ENCODE peak calls at places on chromosomes 11 and 22, in nine cellular contexts. One of them, this sample, is unnamed.

GRCh38 chr11:123164732-123165450 is 30.2 kb downstream of the CLMP start:
- DNase-seq in glomerular endothelial cell: no peak
- DNase-seq in activated B cell treated with CpG ODN at 0.5 μM for 24 hours: no peak
- DNase-seq in activated CD4-positive, alpha-beta T cell treated with anti-CD3 and anti-CD28 coated beads, Interleukin-2, amount 10 ng/mL, durations not matched to agents 7 days and 5 days: no peak
- DNase-seq in activated T-cell treated with anti-CD3 and anti-CD28 coated beads, Interleukin-2, amount 50 U/mL, for 72 hours: no peak
- DNase-seq in amygdala: no peak
- DNase-seq in NCI-H1105 treated with DMSO at 0.1 percent for 48 hours: no peak
- DNase-seq in right cardiac atrium: no peak
- DNase-seq in Caco-2: no peak
- DNase-seq in this sample: no peak

GRCh38 chr11:72951193-72951592 is 137.0 kb downstream of the ATG16L2 start:
- DNase-seq in amygdala: no peak
- DNase-seq in activated T-cell treated with anti-CD3 and anti-CD28 coated beads, Interleukin-2, amount 50 U/mL, for 72 hours: no peak
- DNase-seq in NCI-H1105 treated with DMSO at 0.1 percent for 48 hours: no peak
- DNase-seq in activated CD4-positive, alpha-beta T cell treated with anti-CD3 and anti-CD28 coated beads, Interleukin-2, amount 10 ng/mL, durations not matched to agents 7 days and 5 days: no peak
- DNase-seq in right cardiac atrium: no peak
- DNase-seq in activated B cell treated with CpG ODN at 0.5 μM for 24 hours: no peak
- DNase-seq in Caco-2: no peak
- DNase-seq in glomerular endothelial cell: no peak
- DNase-seq in this sample: no peak

GRCh38 chr22:31871475-31871874 is 72.9 kb upstream of the YWHAH start:
- DNase-seq in NCI-H1105 treated with DMSO at 0.1 percent for 48 hours: no peak
- DNase-seq in glomerular endothelial cell: no peak
- DNase-seq in activated T-cell treated with anti-CD3 and anti-CD28 coated beads, Interleukin-2, amount 50 U/mL, for 72 hours: no peak
- DNase-seq in activated CD4-positive, alpha-beta T cell treated with anti-CD3 and anti-CD28 coated beads, Interleukin-2, amount 10 ng/mL, durations not matched to agents 7 days and 5 days: no peak
- DNase-seq in amygdala: no peak
- DNase-seq in activated B cell treated with CpG ODN at 0.5 μM for 24 hours: no peak
- DNase-seq in right cardiac atrium: no peak
- DNase-seq in Caco-2: no peak
- DNase-seq in this sample: no peak

GRCh38 chr22:32206774-32207758 is 2.2 kb upstream of the RFPL2 start:
- DNase-seq in activated B cell treated with CpG ODN at 0.5 μM for 24 hours: no peak
- DNase-seq in right cardiac atrium: no peak
- DNase-seq in glomerular endothelial cell: no peak
- DNase-seq in Caco-2: peak; percentile 41
- DNase-seq in activated T-cell treated with anti-CD3 and anti-CD28 coated beads, Interleukin-2, amount 50 U/mL, for 72 hours: peak; percentile 32
- DNase-seq in NCI-H1105 treated with DMSO at 0.1 percent for 48 hours: peak; percentile 9
- DNase-seq in amygdala: no peak
- DNase-seq in activated CD4-positive, alpha-beta T cell treated with anti-CD3 and anti-CD28 coated beads, Interleukin-2, amount 10 ng/mL, durations not matched to agents 7 days and 5 days: peak; percentile 46
- DNase-seq in this sample: peak; percentile 47

GRCh38 chr22:27930246-27931060 is 11.4 kb upstream of the PITPNB start:
- DNase-seq in activated T-cell treated with anti-CD3 and anti-CD28 coated beads, Interleukin-2, amount 50 U/mL, for 72 hours: no peak
- DNase-seq in NCI-H1105 treated with DMSO at 0.1 percent for 48 hours: no peak
- DNase-seq in activated B cell treated with CpG ODN at 0.5 μM for 24 hours: no peak
- DNase-seq in activated CD4-positive, alpha-beta T cell treated with anti-CD3 and anti-CD28 coated beads, Interleukin-2, amount 10 ng/mL, durations not matched to agents 7 days and 5 days: no peak
- DNase-seq in amygdala: no peak
- DNase-seq in glomerular endothelial cell: no peak
- DNase-seq in Caco-2: no peak
- DNase-seq in right cardiac atrium: no peak
- DNase-seq in this sample: no peak

GRCh38 chr11:23134627-23135026 is 274.4 kb upstream of the CCDC179 start:
- DNase-seq in right cardiac atrium: no peak
- DNase-seq in NCI-H1105 treated with DMSO at 0.1 percent for 48 hours: no peak
- DNase-seq in Caco-2: no peak
- DNase-seq in activated T-cell treated with anti-CD3 and anti-CD28 coated beads, Interleukin-2, amount 50 U/mL, for 72 hours: no peak
- DNase-seq in amygdala: no peak
- DNase-seq in glomerular endothelial cell: no peak
- DNase-seq in activated B cell treated with CpG ODN at 0.5 μM for 24 hours: no peak
- DNase-seq in activated CD4-positive, alpha-beta T cell treated with anti-CD3 and anti-CD28 coated beads, Interleukin-2, amount 10 ng/mL, durations not matched to agents 7 days and 5 days: no peak
- DNase-seq in this sample: no peak

GRCh38 chr22:39362932-39363331 is 13.1 kb downstream of the SYNGR1 start:
- DNase-seq in activated CD4-positive, alpha-beta T cell treated with anti-CD3 and anti-CD28 coated beads, Interleukin-2, amount 10 ng/mL, durations not matched to agents 7 days and 5 days: no peak
- DNase-seq in right cardiac atrium: no peak
- DNase-seq in amygdala: no peak
- DNase-seq in Caco-2: no peak
- DNase-seq in glomerular endothelial cell: no peak
- DNase-seq in NCI-H1105 treated with DMSO at 0.1 percent for 48 hours: no peak
- DNase-seq in activated T-cell treated with anti-CD3 and anti-CD28 coated beads, Interleukin-2, amount 50 U/mL, for 72 hours: no peak
- DNase-seq in activated B cell treated with CpG ODN at 0.5 μM for 24 hours: no peak
- DNase-seq in this sample: no peak

GRCh38 chr11:64290894-64291745 is at the start of gene KCNK4:
- DNase-seq in NCI-H1105 treated with DMSO at 0.1 percent for 48 hours: no peak
- DNase-seq in right cardiac atrium: no peak
- DNase-seq in activated CD4-positive, alpha-beta T cell treated with anti-CD3 and anti-CD28 coated beads, Interleukin-2, amount 10 ng/mL, durations not matched to agents 7 days and 5 days: no peak
- DNase-seq in activated T-cell treated with anti-CD3 and anti-CD28 coated beads, Interleukin-2, amount 50 U/mL, for 72 hours: no peak
- DNase-seq in amygdala: no peak
- DNase-seq in activated B cell treated with CpG ODN at 0.5 μM for 24 hours: no peak
- DNase-seq in Caco-2: no peak
- DNase-seq in glomerular endothelial cell: no peak
- DNase-seq in this sample: no peak

GRCh38 chr11:126307706-126308105 is 3.8 kb downstream of the DCPS start:
- DNase-seq in NCI-H1105 treated with DMSO at 0.1 percent for 48 hours: peak; percentile 38
- DNase-seq in activated CD4-positive, alpha-beta T cell treated with anti-CD3 and anti-CD28 coated beads, Interleukin-2, amount 10 ng/mL, durations not matched to agents 7 days and 5 days: no peak
- DNase-seq in amygdala: no peak
- DNase-seq in right cardiac atrium: no peak
- DNase-seq in activated T-cell treated with anti-CD3 and anti-CD28 coated beads, Interleukin-2, amount 50 U/mL, for 72 hours: no peak
- DNase-seq in activated B cell treated with CpG ODN at 0.5 μM for 24 hours: no peak
- DNase-seq in Caco-2: peak; percentile 61
- DNase-seq in glomerular endothelial cell: no peak
- DNase-seq in this sample: peak; percentile 44

GRCh38 chr11:66542362-66542761 is 3.5 kb downstream of the ZDHHC24 start:
- DNase-seq in NCI-H1105 treated with DMSO at 0.1 percent for 48 hours: no peak
- DNase-seq in activated T-cell treated with anti-CD3 and anti-CD28 coated beads, Interleukin-2, amount 50 U/mL, for 72 hours: no peak
- DNase-seq in glomerular endothelial cell: no peak
- DNase-seq in activated B cell treated with CpG ODN at 0.5 μM for 24 hours: no peak
- DNase-seq in right cardiac atrium: no peak
- DNase-seq in amygdala: no peak
- DNase-seq in activated CD4-positive, alpha-beta T cell treated with anti-CD3 and anti-CD28 coated beads, Interleukin-2, amount 10 ng/mL, durations not matched to agents 7 days and 5 days: no peak
- DNase-seq in Caco-2: no peak
- DNase-seq in this sample: no peak

GRCh38 chr22:27215826-27216320 is 558.5 kb downstream of the MIAT start:
- DNase-seq in activated CD4-positive, alpha-beta T cell treated with anti-CD3 and anti-CD28 coated beads, Interleukin-2, amount 10 ng/mL, durations not matched to agents 7 days and 5 days: no peak
- DNase-seq in right cardiac atrium: no peak
- DNase-seq in NCI-H1105 treated with DMSO at 0.1 percent for 48 hours: no peak
- DNase-seq in activated T-cell treated with anti-CD3 and anti-CD28 coated beads, Interleukin-2, amount 50 U/mL, for 72 hours: no peak
- DNase-seq in activated B cell treated with CpG ODN at 0.5 μM for 24 hours: no peak
- DNase-seq in amygdala: no peak
- DNase-seq in Caco-2: no peak
- DNase-seq in glomerular endothelial cell: no peak
- DNase-seq in this sample: no peak

GRCh38 chr22:43826142-43827093 is 14.3 kb upstream of the EFCAB6 start:
- DNase-seq in NCI-H1105 treated with DMSO at 0.1 percent for 48 hours: no peak
- DNase-seq in activated T-cell treated with anti-CD3 and anti-CD28 coated beads, Interleukin-2, amount 50 U/mL, for 72 hours: no peak
- DNase-seq in activated B cell treated with CpG ODN at 0.5 μM for 24 hours: no peak
- DNase-seq in Caco-2: no peak
- DNase-seq in amygdala: no peak
- DNase-seq in right cardiac atrium: no peak
- DNase-seq in glomerular endothelial cell: no peak
- DNase-seq in activated CD4-positive, alpha-beta T cell treated with anti-CD3 and anti-CD28 coated beads, Interleukin-2, amount 10 ng/mL, durations not matched to agents 7 days and 5 days: no peak
- DNase-seq in this sample: peak; percentile 26

GRCh38 chr11:111344032-111344431 is 35.0 kb downstream of the POU2AF1 start:
- DNase-seq in glomerular endothelial cell: no peak
- DNase-seq in right cardiac atrium: peak; percentile 71
- DNase-seq in activated B cell treated with CpG ODN at 0.5 μM for 24 hours: no peak
- DNase-seq in activated CD4-positive, alpha-beta T cell treated with anti-CD3 and anti-CD28 coated beads, Interleukin-2, amount 10 ng/mL, durations not matched to agents 7 days and 5 days: no peak
- DNase-seq in amygdala: no peak
- DNase-seq in activated T-cell treated with anti-CD3 and anti-CD28 coated beads, Interleukin-2, amount 50 U/mL, for 72 hours: no peak
- DNase-seq in Caco-2: no peak
- DNase-seq in NCI-H1105 treated with DMSO at 0.1 percent for 48 hours: no peak
- DNase-seq in this sample: no peak

GRCh38 chr11:115384236-115384635 is 120.0 kb downstream of the CADM1 start:
- DNase-seq in activated T-cell treated with anti-CD3 and anti-CD28 coated beads, Interleukin-2, amount 50 U/mL, for 72 hours: no peak
- DNase-seq in Caco-2: no peak
- DNase-seq in activated B cell treated with CpG ODN at 0.5 μM for 24 hours: no peak
- DNase-seq in right cardiac atrium: no peak
- DNase-seq in NCI-H1105 treated with DMSO at 0.1 percent for 48 hours: no peak
- DNase-seq in glomerular endothelial cell: no peak
- DNase-seq in activated CD4-positive, alpha-beta T cell treated with anti-CD3 and anti-CD28 coated beads, Interleukin-2, amount 10 ng/mL, durations not matched to agents 7 days and 5 days: no peak
- DNase-seq in amygdala: no peak
- DNase-seq in this sample: no peak

GRCh38 chr22:37025500-37026070 is 6.0 kb downstream of the MPST start:
- DNase-seq in amygdala: no peak
- DNase-seq in activated B cell treated with CpG ODN at 0.5 μM for 24 hours: no peak
- DNase-seq in right cardiac atrium: no peak
- DNase-seq in NCI-H1105 treated with DMSO at 0.1 percent for 48 hours: no peak
- DNase-seq in activated CD4-positive, alpha-beta T cell treated with anti-CD3 and anti-CD28 coated beads, Interleukin-2, amount 10 ng/mL, durations not matched to agents 7 days and 5 days: no peak
- DNase-seq in activated T-cell treated with anti-CD3 and anti-CD28 coated beads, Interleukin-2, amount 50 U/mL, for 72 hours: no peak
- DNase-seq in Caco-2: no peak
- DNase-seq in glomerular endothelial cell: no peak
- DNase-seq in this sample: no peak

GRCh38 chr11:73445980-73446379 is 69.8 kb downstream of the RELT start:
- DNase-seq in NCI-H1105 treated with DMSO at 0.1 percent for 48 hours: no peak
- DNase-seq in right cardiac atrium: no peak
- DNase-seq in glomerular endothelial cell: no peak
- DNase-seq in Caco-2: no peak
- DNase-seq in activated CD4-positive, alpha-beta T cell treated with anti-CD3 and anti-CD28 coated beads, Interleukin-2, amount 10 ng/mL, durations not matched to agents 7 days and 5 days: no peak
- DNase-seq in amygdala: no peak
- DNase-seq in activated T-cell treated with anti-CD3 and anti-CD28 coated beads, Interleukin-2, amount 50 U/mL, for 72 hours: no peak
- DNase-seq in activated B cell treated with CpG ODN at 0.5 μM for 24 hours: no peak
- DNase-seq in this sample: no peak

GRCh38 chr11:67312187-67313021 is 9.1 kb downstream of the SSH3 start:
- DNase-seq in Caco-2: peak; percentile 74
- DNase-seq in right cardiac atrium: no peak
- DNase-seq in glomerular endothelial cell: no peak
- DNase-seq in amygdala: no peak
- DNase-seq in activated CD4-positive, alpha-beta T cell treated with anti-CD3 and anti-CD28 coated beads, Interleukin-2, amount 10 ng/mL, durations not matched to agents 7 days and 5 days: peak; percentile 49
- DNase-seq in activated T-cell treated with anti-CD3 and anti-CD28 coated beads, Interleukin-2, amount 50 U/mL, for 72 hours: no peak
- DNase-seq in activated B cell treated with CpG ODN at 0.5 μM for 24 hours: no peak
- DNase-seq in NCI-H1105 treated with DMSO at 0.1 percent for 48 hours: no peak
- DNase-seq in this sample: no peak

GRCh38 chr11:112160452-112160851 is 3.4 kb downstream of the IL18 start:
- DNase-seq in right cardiac atrium: no peak
- DNase-seq in NCI-H1105 treated with DMSO at 0.1 percent for 48 hours: no peak
- DNase-seq in activated B cell treated with CpG ODN at 0.5 μM for 24 hours: no peak
- DNase-seq in Caco-2: no peak
- DNase-seq in activated T-cell treated with anti-CD3 and anti-CD28 coated beads, Interleukin-2, amount 50 U/mL, for 72 hours: no peak
- DNase-seq in glomerular endothelial cell: no peak
- DNase-seq in amygdala: no peak
- DNase-seq in activated CD4-positive, alpha-beta T cell treated with anti-CD3 and anti-CD28 coated beads, Interleukin-2, amount 10 ng/mL, durations not matched to agents 7 days and 5 days: no peak
- DNase-seq in this sample: no peak

GRCh38 chr11:134074766-134075165 is 5.9 kb downstream of the JAM3 start:
- DNase-seq in amygdala: no peak
- DNase-seq in activated T-cell treated with anti-CD3 and anti-CD28 coated beads, Interleukin-2, amount 50 U/mL, for 72 hours: no peak
- DNase-seq in glomerular endothelial cell: no peak
- DNase-seq in right cardiac atrium: no peak
- DNase-seq in activated B cell treated with CpG ODN at 0.5 μM for 24 hours: no peak
- DNase-seq in activated CD4-positive, alpha-beta T cell treated with anti-CD3 and anti-CD28 coated beads, Interleukin-2, amount 10 ng/mL, durations not matched to agents 7 days and 5 days: no peak
- DNase-seq in NCI-H1105 treated with DMSO at 0.1 percent for 48 hours: no peak
- DNase-seq in Caco-2: no peak
- DNase-seq in this sample: no peak

GRCh38 chr22:32771761-32772160 is 29.7 kb upstream of the TIMP3 start:
- DNase-seq in activated T-cell treated with anti-CD3 and anti-CD28 coated beads, Interleukin-2, amount 50 U/mL, for 72 hours: no peak
- DNase-seq in Caco-2: no peak
- DNase-seq in activated B cell treated with CpG ODN at 0.5 μM for 24 hours: no peak
- DNase-seq in activated CD4-positive, alpha-beta T cell treated with anti-CD3 and anti-CD28 coated beads, Interleukin-2, amount 10 ng/mL, durations not matched to agents 7 days and 5 days: no peak
- DNase-seq in right cardiac atrium: no peak
- DNase-seq in amygdala: no peak
- DNase-seq in glomerular endothelial cell: no peak
- DNase-seq in NCI-H1105 treated with DMSO at 0.1 percent for 48 hours: no peak
- DNase-seq in this sample: no peak

GRCh38 chr11:45180158-45180887 is 33.9 kb downstream of the PRDM11 start:
- DNase-seq in activated B cell treated with CpG ODN at 0.5 μM for 24 hours: peak; percentile 26
- DNase-seq in Caco-2: peak; percentile 79
- DNase-seq in right cardiac atrium: peak; percentile 56
- DNase-seq in glomerular endothelial cell: no peak
- DNase-seq in activated T-cell treated with anti-CD3 and anti-CD28 coated beads, Interleukin-2, amount 50 U/mL, for 72 hours: peak; percentile 22
- DNase-seq in activated CD4-positive, alpha-beta T cell treated with anti-CD3 and anti-CD28 coated beads, Interleukin-2, amount 10 ng/mL, durations not matched to agents 7 days and 5 days: no peak
- DNase-seq in NCI-H1105 treated with DMSO at 0.1 percent for 48 hours: peak; percentile 61
- DNase-seq in amygdala: no peak
- DNase-seq in this sample: peak; percentile 60

GRCh38 chr11:128328955-128329551 is 258.3 kb downstream of the ETS1 start:
- DNase-seq in glomerular endothelial cell: peak; percentile 79
- DNase-seq in activated CD4-positive, alpha-beta T cell treated with anti-CD3 and anti-CD28 coated beads, Interleukin-2, amount 10 ng/mL, durations not matched to agents 7 days and 5 days: peak; percentile 42
- DNase-seq in amygdala: no peak
- DNase-seq in Caco-2: no peak
- DNase-seq in right cardiac atrium: peak; percentile 65
- DNase-seq in activated B cell treated with CpG ODN at 0.5 μM for 24 hours: no peak
- DNase-seq in NCI-H1105 treated with DMSO at 0.1 percent for 48 hours: no peak
- DNase-seq in activated T-cell treated with anti-CD3 and anti-CD28 coated beads, Interleukin-2, amount 50 U/mL, for 72 hours: peak; percentile 59
- DNase-seq in this sample: no peak

GRCh38 chr11:64726211-64726641 is 3.2 kb upstream of the NRXN2 start:
- DNase-seq in glomerular endothelial cell: no peak
- DNase-seq in amygdala: no peak
- DNase-seq in activated CD4-positive, alpha-beta T cell treated with anti-CD3 and anti-CD28 coated beads, Interleukin-2, amount 10 ng/mL, durations not matched to agents 7 days and 5 days: no peak
- DNase-seq in activated T-cell treated with anti-CD3 and anti-CD28 coated beads, Interleukin-2, amount 50 U/mL, for 72 hours: no peak
- DNase-seq in Caco-2: no peak
- DNase-seq in right cardiac atrium: no peak
- DNase-seq in activated B cell treated with CpG ODN at 0.5 μM for 24 hours: no peak
- DNase-seq in NCI-H1105 treated with DMSO at 0.1 percent for 48 hours: no peak
- DNase-seq in this sample: no peak

GRCh38 chr11:31045335-31045734 is 324.2 kb downstream of the DCDC1 start:
- DNase-seq in activated B cell treated with CpG ODN at 0.5 μM for 24 hours: no peak
- DNase-seq in right cardiac atrium: no peak
- DNase-seq in glomerular endothelial cell: no peak
- DNase-seq in amygdala: no peak
- DNase-seq in NCI-H1105 treated with DMSO at 0.1 percent for 48 hours: peak; percentile 31
- DNase-seq in Caco-2: peak; percentile 9
- DNase-seq in activated T-cell treated with anti-CD3 and anti-CD28 coated beads, Interleukin-2, amount 50 U/mL, for 72 hours: no peak
- DNase-seq in activated CD4-positive, alpha-beta T cell treated with anti-CD3 and anti-CD28 coated beads, Interleukin-2, amount 10 ng/mL, durations not matched to agents 7 days and 5 days: no peak
- DNase-seq in this sample: peak; percentile 14

GRCh38 chr11:133901999-133902398 is 54.8 kb downstream of the IGSF9B start:
- DNase-seq in Caco-2: no peak
- DNase-seq in activated B cell treated with CpG ODN at 0.5 μM for 24 hours: no peak
- DNase-seq in amygdala: no peak
- DNase-seq in right cardiac atrium: no peak
- DNase-seq in activated CD4-positive, alpha-beta T cell treated with anti-CD3 and anti-CD28 coated beads, Interleukin-2, amount 10 ng/mL, durations not matched to agents 7 days and 5 days: no peak
- DNase-seq in NCI-H1105 treated with DMSO at 0.1 percent for 48 hours: no peak
- DNase-seq in glomerular endothelial cell: no peak
- DNase-seq in activated T-cell treated with anti-CD3 and anti-CD28 coated beads, Interleukin-2, amount 50 U/mL, for 72 hours: no peak
- DNase-seq in this sample: no peak

GRCh38 chr11:109806205-109806604 is 287.0 kb upstream of the ZC3H12C start:
- DNase-seq in right cardiac atrium: no peak
- DNase-seq in amygdala: no peak
- DNase-seq in activated B cell treated with CpG ODN at 0.5 μM for 24 hours: no peak
- DNase-seq in NCI-H1105 treated with DMSO at 0.1 percent for 48 hours: no peak
- DNase-seq in Caco-2: no peak
- DNase-seq in activated T-cell treated with anti-CD3 and anti-CD28 coated beads, Interleukin-2, amount 50 U/mL, for 72 hours: no peak
- DNase-seq in glomerular endothelial cell: no peak
- DNase-seq in activated CD4-positive, alpha-beta T cell treated with anti-CD3 and anti-CD28 coated beads, Interleukin-2, amount 10 ng/mL, durations not matched to agents 7 days and 5 days: no peak
- DNase-seq in this sample: no peak

GRCh38 chr22:35480143-35480542 is 60.5 kb upstream of the RASD2 start:
- DNase-seq in NCI-H1105 treated with DMSO at 0.1 percent for 48 hours: no peak
- DNase-seq in activated T-cell treated with anti-CD3 and anti-CD28 coated beads, Interleukin-2, amount 50 U/mL, for 72 hours: no peak
- DNase-seq in activated CD4-positive, alpha-beta T cell treated with anti-CD3 and anti-CD28 coated beads, Interleukin-2, amount 10 ng/mL, durations not matched to agents 7 days and 5 days: no peak
- DNase-seq in right cardiac atrium: peak; percentile 41
- DNase-seq in amygdala: no peak
- DNase-seq in glomerular endothelial cell: no peak
- DNase-seq in Caco-2: no peak
- DNase-seq in activated B cell treated with CpG ODN at 0.5 μM for 24 hours: no peak
- DNase-seq in this sample: no peak

GRCh38 chr22:49812838-49813237 is 14.8 kb downstream of the BRD1 start:
- DNase-seq in activated CD4-positive, alpha-beta T cell treated with anti-CD3 and anti-CD28 coated beads, Interleukin-2, amount 10 ng/mL, durations not matched to agents 7 days and 5 days: no peak
- DNase-seq in glomerular endothelial cell: no peak
- DNase-seq in right cardiac atrium: no peak
- DNase-seq in Caco-2: no peak
- DNase-seq in NCI-H1105 treated with DMSO at 0.1 percent for 48 hours: no peak
- DNase-seq in activated T-cell treated with anti-CD3 and anti-CD28 coated beads, Interleukin-2, amount 50 U/mL, for 72 hours: no peak
- DNase-seq in amygdala: no peak
- DNase-seq in activated B cell treated with CpG ODN at 0.5 μM for 24 hours: no peak
- DNase-seq in this sample: no peak

GRCh38 chr11:130882138-130882551 is 34.1 kb downstream of the SNX19 start:
- DNase-seq in NCI-H1105 treated with DMSO at 0.1 percent for 48 hours: no peak
- DNase-seq in activated T-cell treated with anti-CD3 and anti-CD28 coated beads, Interleukin-2, amount 50 U/mL, for 72 hours: no peak
- DNase-seq in activated CD4-positive, alpha-beta T cell treated with anti-CD3 and anti-CD28 coated beads, Interleukin-2, amount 10 ng/mL, durations not matched to agents 7 days and 5 days: no peak
- DNase-seq in Caco-2: no peak
- DNase-seq in amygdala: no peak
- DNase-seq in glomerular endothelial cell: no peak
- DNase-seq in activated B cell treated with CpG ODN at 0.5 μM for 24 hours: no peak
- DNase-seq in right cardiac atrium: no peak
- DNase-seq in this sample: no peak

GRCh38 chr11:64809781-64810241 is 540 bp downstream of the MEN1 start:
- DNase-seq in glomerular endothelial cell: no peak
- DNase-seq in NCI-H1105 treated with DMSO at 0.1 percent for 48 hours: peak; percentile 20
- DNase-seq in Caco-2: peak; percentile 57
- DNase-seq in activated T-cell treated with anti-CD3 and anti-CD28 coated beads, Interleukin-2, amount 50 U/mL, for 72 hours: peak; percentile 39
- DNase-seq in activated B cell treated with CpG ODN at 0.5 μM for 24 hours: peak; percentile 22
- DNase-seq in amygdala: peak; percentile 38
- DNase-seq in right cardiac atrium: no peak
- DNase-seq in activated CD4-positive, alpha-beta T cell treated with anti-CD3 and anti-CD28 coated beads, Interleukin-2, amount 10 ng/mL, durations not matched to agents 7 days and 5 days: peak; percentile 14
- DNase-seq in this sample: no peak

GRCh38 chr11:6268811-6269210 is 9.2 kb downstream of the CCKBR start:
- DNase-seq in NCI-H1105 treated with DMSO at 0.1 percent for 48 hours: no peak
- DNase-seq in right cardiac atrium: no peak
- DNase-seq in glomerular endothelial cell: no peak
- DNase-seq in amygdala: no peak
- DNase-seq in Caco-2: no peak
- DNase-seq in activated T-cell treated with anti-CD3 and anti-CD28 coated beads, Interleukin-2, amount 50 U/mL, for 72 hours: no peak
- DNase-seq in activated B cell treated with CpG ODN at 0.5 μM for 24 hours: no peak
- DNase-seq in activated CD4-positive, alpha-beta T cell treated with anti-CD3 and anti-CD28 coated beads, Interleukin-2, amount 10 ng/mL, durations not matched to agents 7 days and 5 days: no peak
- DNase-seq in this sample: peak; percentile 22

This sample was measured in RKO.